ENCODE peak calls at places on chromosomes 16 and 17, in five cellular contexts. C is dorsolateral prefrontal cortex, W is GM12891, X is substantia nigra, K is T-helper 17 cell. V is an unnamed sample.

GRCh38 chr16:72013888-72014538 is 5.5 kb downstream of the DHODH start:
- DNase-seq in C (no peak), W (no peak), X (no peak), K (no peak), V (no peak)

GRCh38 chr16:81624718-81625543 is 154.2 kb upstream of the PLCG2 start:
- DNase-seq in C (no peak), W (no peak), X (no peak), K (no peak), V (no peak)

GRCh38 chr17:80600586-80600985 is 55.9 kb downstream of the RPTOR start:
- DNase-seq in C (no peak), W (no peak), X (no peak), K (no peak), V (no peak)

GRCh38 chr16:81511371-81511770 is 66.8 kb downstream of the CMIP start:
- DNase-seq in C (no peak), W (no peak), X (no peak), K (no peak), V (no peak)

GRCh38 chr16:85350973-85351372 is 238.7 kb upstream of the CIBAR2 start:
- DNase-seq in C (peak; percentile 85), W (no peak), X (peak; percentile 93), K (no peak), V (no peak)

GRCh38 chr17:41580244-41580575 is 6.5 kb downstream of the KRT14 start:
- DNase-seq in C (no peak), W (no peak), X (no peak), K (no peak), V (no peak)

GRCh38 chr17:45846223-45846622 is 1.5 kb downstream of the SPPL2C start:
- DNase-seq in C (no peak), W (no peak), X (no peak), K (no peak), V (no peak)

GRCh38 chr16:74868501-74868900 is 93.9 kb upstream of the FA2H start:
- DNase-seq in C (no peak), W (no peak), X (no peak), K (no peak), V (no peak)

GRCh38 chr16:3509470-3509928 is 8.7 kb downstream of the CLUAP1 start:
- DNase-seq in C (no peak), W (peak; percentile 66), X (no peak), K (peak; percentile 47), V (peak; percentile 86)

GRCh38 chr17:6536566-6537065 is 19.7 kb downstream of the PITPNM3 start:
- DNase-seq in C (no peak), W (no peak), X (no peak), K (no peak), V (no peak)

GRCh38 chr17:38509008-38509771 is 80.9 kb downstream of the ARHGAP23 start:
- DNase-seq in C (peak; percentile 68), W (peak; percentile 94), X (peak; percentile 73), K (peak; percentile 52), V (peak; percentile 60)

GRCh38 chr16:12295395-12295794 is 318.9 kb downstream of the SNX29 start:
- DNase-seq in C (no peak), W (no peak), X (no peak), K (no peak), V (no peak)

GRCh38 chr17:1865252-1866037 is 35.6 kb downstream of the RPA1 start:
- DNase-seq in C (no peak), W (peak; percentile 37), X (no peak), K (peak; percentile 24), V (peak; percentile 27)

GRCh38 chr16:57535680-57536305 is 578 bp downstream of the CCDC102A start:
- DNase-seq in C (peak; percentile 84), W (peak; percentile 97), X (peak; percentile 82), K (peak; percentile 95), V (peak; percentile 91)

GRCh38 chr16:67534420-67534819 is 5.8 kb downstream of the RIPOR1 start:
- DNase-seq in C (no peak), W (no peak), X (no peak), K (no peak), V (no peak)

GRCh38 chr17:50927287-50927686 is 61.1 kb upstream of the TOB1 start:
- DNase-seq in C (no peak), W (no peak), X (no peak), K (no peak), V (no peak)

GRCh38 chr16:1825381-1825863 is 1.2 kb downstream of the HAGH start:
- DNase-seq in C (no peak), W (no peak), X (no peak), K (no peak), V (no peak)

GRCh38 chr17:72031219-72031906 is 89.5 kb upstream of the SOX9 start:
- DNase-seq in C (no peak), W (no peak), X (no peak), K (no peak), V (no peak)

GRCh38 chr16:875182-876040 is 74.9 kb upstream of the GNG13 start:
- DNase-seq in C (no peak), W (no peak), X (no peak), K (no peak), V (no peak)

GRCh38 chr17:79621151-79621940 is 10.5 kb upstream of the RBFOX3 start:
- DNase-seq in C (peak; percentile 18), W (no peak), X (no peak), K (no peak), V (no peak)

GRCh38 chr16:28607116-28607623 is 2.7 kb downstream of the SULT1A1 start:
- DNase-seq in C (no peak), W (no peak), X (no peak), K (no peak), V (no peak)

GRCh38 chr16:75351183-75351582 is 82.1 kb downstream of the CFDP1 start:
- DNase-seq in C (no peak), W (no peak), X (no peak), K (no peak), V (no peak)

GRCh38 chr17:7014995-7015586 is 2.7 kb downstream of the RNASEK start:
- DNase-seq in C (no peak), W (no peak), X (no peak), K (peak; percentile 86), V (peak; percentile 83)

GRCh38 chr17:59154721-59155438 is at the start of gene SKA2:
- DNase-seq in C (peak; percentile 88), W (peak; percentile 50), X (peak; percentile 99), K (peak; percentile 96), V (peak; percentile 97)